ENCODE peak calls at places on chromosomes 2 and 18, in six cellular contexts. One of them, this sample, is unnamed.

GRCh38 chr2:235694721-235695601 is 201.1 kb downstream of the AGAP1 start:
- DNase-seq in activated CD4-positive, alpha-beta T cell treated with anti-CD3 and anti-CD28 coated beads, Interleukin-2, amount 10 ng/mL, durations not matched to agents 7 days and 5 days: no peak
- DNase-seq in activated naive CD4-positive, alpha-beta T cell treated with anti-CD3 and anti-CD28 coated beads for 36 hours: no peak
- DNase-seq in NCI-H69: no peak
- DNase-seq in lower lobe of right lung: no peak
- DNase-seq in stimulated activated naive B cell treated with anti-CD40 and anti-IgM and Interleukin-4, amounts not matched to agents 10 μg/mL and 1 μg/mL and 100 μg/mL, for 72 hours: no peak
- DNase-seq in this sample: peak

GRCh38 chr2:65372619-65373018 is 59.8 kb downstream of the SPRED2 start:
- DNase-seq in activated CD4-positive, alpha-beta T cell treated with anti-CD3 and anti-CD28 coated beads, Interleukin-2, amount 10 ng/mL, durations not matched to agents 7 days and 5 days: no peak
- DNase-seq in activated naive CD4-positive, alpha-beta T cell treated with anti-CD3 and anti-CD28 coated beads for 36 hours: no peak
- DNase-seq in NCI-H69: no peak
- DNase-seq in lower lobe of right lung: no peak
- DNase-seq in stimulated activated naive B cell treated with anti-CD40 and anti-IgM and Interleukin-4, amounts not matched to agents 10 μg/mL and 1 μg/mL and 100 μg/mL, for 72 hours: no peak
- DNase-seq in this sample: no peak

GRCh38 chr2:226783885-226784284 is 15.7 kb downstream of the IRS1 start:
- DNase-seq in activated CD4-positive, alpha-beta T cell treated with anti-CD3 and anti-CD28 coated beads, Interleukin-2, amount 10 ng/mL, durations not matched to agents 7 days and 5 days: no peak
- DNase-seq in activated naive CD4-positive, alpha-beta T cell treated with anti-CD3 and anti-CD28 coated beads for 36 hours: no peak
- DNase-seq in NCI-H69: no peak
- DNase-seq in lower lobe of right lung: no peak
- DNase-seq in stimulated activated naive B cell treated with anti-CD40 and anti-IgM and Interleukin-4, amounts not matched to agents 10 μg/mL and 1 μg/mL and 100 μg/mL, for 72 hours: no peak
- DNase-seq in this sample: no peak

GRCh38 chr2:65501074-65501473 is 68.7 kb upstream of the SPRED2 start:
- DNase-seq in activated CD4-positive, alpha-beta T cell treated with anti-CD3 and anti-CD28 coated beads, Interleukin-2, amount 10 ng/mL, durations not matched to agents 7 days and 5 days: no peak
- DNase-seq in activated naive CD4-positive, alpha-beta T cell treated with anti-CD3 and anti-CD28 coated beads for 36 hours: no peak
- DNase-seq in NCI-H69: no peak
- DNase-seq in lower lobe of right lung: no peak
- DNase-seq in stimulated activated naive B cell treated with anti-CD40 and anti-IgM and Interleukin-4, amounts not matched to agents 10 μg/mL and 1 μg/mL and 100 μg/mL, for 72 hours: peak
- DNase-seq in this sample: no peak

GRCh38 chr2:23385351-23385747 is 370 bp downstream of the KLHL29 start:
- DNase-seq in activated CD4-positive, alpha-beta T cell treated with anti-CD3 and anti-CD28 coated beads, Interleukin-2, amount 10 ng/mL, durations not matched to agents 7 days and 5 days: no peak
- DNase-seq in activated naive CD4-positive, alpha-beta T cell treated with anti-CD3 and anti-CD28 coated beads for 36 hours: peak
- DNase-seq in NCI-H69: peak
- DNase-seq in lower lobe of right lung: no peak
- DNase-seq in stimulated activated naive B cell treated with anti-CD40 and anti-IgM and Interleukin-4, amounts not matched to agents 10 μg/mL and 1 μg/mL and 100 μg/mL, for 72 hours: no peak
- DNase-seq in this sample: peak

GRCh38 chr2:224284134-224284946 is 117.6 kb downstream of the FAM124B start:
- DNase-seq in activated CD4-positive, alpha-beta T cell treated with anti-CD3 and anti-CD28 coated beads, Interleukin-2, amount 10 ng/mL, durations not matched to agents 7 days and 5 days: peak
- DNase-seq in activated naive CD4-positive, alpha-beta T cell treated with anti-CD3 and anti-CD28 coated beads for 36 hours: peak
- DNase-seq in NCI-H69: peak
- DNase-seq in lower lobe of right lung: no peak
- DNase-seq in stimulated activated naive B cell treated with anti-CD40 and anti-IgM and Interleukin-4, amounts not matched to agents 10 μg/mL and 1 μg/mL and 100 μg/mL, for 72 hours: no peak
- DNase-seq in this sample: peak

GRCh38 chr2:37682473-37682872 is 11.0 kb upstream of the CDC42EP3 start:
- DNase-seq in activated CD4-positive, alpha-beta T cell treated with anti-CD3 and anti-CD28 coated beads, Interleukin-2, amount 10 ng/mL, durations not matched to agents 7 days and 5 days: no peak
- DNase-seq in activated naive CD4-positive, alpha-beta T cell treated with anti-CD3 and anti-CD28 coated beads for 36 hours: no peak
- DNase-seq in NCI-H69: no peak
- DNase-seq in lower lobe of right lung: no peak
- DNase-seq in stimulated activated naive B cell treated with anti-CD40 and anti-IgM and Interleukin-4, amounts not matched to agents 10 μg/mL and 1 μg/mL and 100 μg/mL, for 72 hours: no peak
- DNase-seq in this sample: no peak

GRCh38 chr2:184727813-184728212 is 129.5 kb downstream of the ZNF804A start:
- DNase-seq in activated CD4-positive, alpha-beta T cell treated with anti-CD3 and anti-CD28 coated beads, Interleukin-2, amount 10 ng/mL, durations not matched to agents 7 days and 5 days: no peak
- DNase-seq in activated naive CD4-positive, alpha-beta T cell treated with anti-CD3 and anti-CD28 coated beads for 36 hours: no peak
- DNase-seq in NCI-H69: no peak
- DNase-seq in lower lobe of right lung: no peak
- DNase-seq in stimulated activated naive B cell treated with anti-CD40 and anti-IgM and Interleukin-4, amounts not matched to agents 10 μg/mL and 1 μg/mL and 100 μg/mL, for 72 hours: no peak
- DNase-seq in this sample: no peak

GRCh38 chr2:64359892-64360657 is 93.9 kb upstream of the LGALSL start:
- DNase-seq in activated CD4-positive, alpha-beta T cell treated with anti-CD3 and anti-CD28 coated beads, Interleukin-2, amount 10 ng/mL, durations not matched to agents 7 days and 5 days: peak
- DNase-seq in activated naive CD4-positive, alpha-beta T cell treated with anti-CD3 and anti-CD28 coated beads for 36 hours: peak
- DNase-seq in NCI-H69: no peak
- DNase-seq in lower lobe of right lung: peak
- DNase-seq in stimulated activated naive B cell treated with anti-CD40 and anti-IgM and Interleukin-4, amounts not matched to agents 10 μg/mL and 1 μg/mL and 100 μg/mL, for 72 hours: peak
- DNase-seq in this sample: peak

GRCh38 chr2:71306762-71307161 is 24.8 kb upstream of the ZNF638 start:
- DNase-seq in activated CD4-positive, alpha-beta T cell treated with anti-CD3 and anti-CD28 coated beads, Interleukin-2, amount 10 ng/mL, durations not matched to agents 7 days and 5 days: no peak
- DNase-seq in activated naive CD4-positive, alpha-beta T cell treated with anti-CD3 and anti-CD28 coated beads for 36 hours: no peak
- DNase-seq in NCI-H69: no peak
- DNase-seq in lower lobe of right lung: no peak
- DNase-seq in stimulated activated naive B cell treated with anti-CD40 and anti-IgM and Interleukin-4, amounts not matched to agents 10 μg/mL and 1 μg/mL and 100 μg/mL, for 72 hours: no peak
- DNase-seq in this sample: no peak

GRCh38 chr18:72541871-72542690 is 2.1 kb downstream of the CBLN2 start:
- DNase-seq in activated CD4-positive, alpha-beta T cell treated with anti-CD3 and anti-CD28 coated beads, Interleukin-2, amount 10 ng/mL, durations not matched to agents 7 days and 5 days: no peak
- DNase-seq in activated naive CD4-positive, alpha-beta T cell treated with anti-CD3 and anti-CD28 coated beads for 36 hours: no peak
- DNase-seq in NCI-H69: peak
- DNase-seq in lower lobe of right lung: no peak
- DNase-seq in stimulated activated naive B cell treated with anti-CD40 and anti-IgM and Interleukin-4, amounts not matched to agents 10 μg/mL and 1 μg/mL and 100 μg/mL, for 72 hours: no peak
- DNase-seq in this sample: peak

GRCh38 chr2:104448661-104449410 is 405.1 kb upstream of the POU3F3 start:
- DNase-seq in activated CD4-positive, alpha-beta T cell treated with anti-CD3 and anti-CD28 coated beads, Interleukin-2, amount 10 ng/mL, durations not matched to agents 7 days and 5 days: no peak
- DNase-seq in activated naive CD4-positive, alpha-beta T cell treated with anti-CD3 and anti-CD28 coated beads for 36 hours: no peak
- DNase-seq in NCI-H69: no peak
- DNase-seq in lower lobe of right lung: no peak
- DNase-seq in stimulated activated naive B cell treated with anti-CD40 and anti-IgM and Interleukin-4, amounts not matched to agents 10 μg/mL and 1 μg/mL and 100 μg/mL, for 72 hours: no peak
- DNase-seq in this sample: no peak

GRCh38 chr2:182941939-182942338 is 75.5 kb upstream of the FRZB start:
- DNase-seq in activated CD4-positive, alpha-beta T cell treated with anti-CD3 and anti-CD28 coated beads, Interleukin-2, amount 10 ng/mL, durations not matched to agents 7 days and 5 days: no peak
- DNase-seq in activated naive CD4-positive, alpha-beta T cell treated with anti-CD3 and anti-CD28 coated beads for 36 hours: no peak
- DNase-seq in NCI-H69: no peak
- DNase-seq in lower lobe of right lung: no peak
- DNase-seq in stimulated activated naive B cell treated with anti-CD40 and anti-IgM and Interleukin-4, amounts not matched to agents 10 μg/mL and 1 μg/mL and 100 μg/mL, for 72 hours: no peak
- DNase-seq in this sample: no peak

GRCh38 chr2:40401896-40402295 is 50.0 kb downstream of the SLC8A1 start:
- DNase-seq in activated CD4-positive, alpha-beta T cell treated with anti-CD3 and anti-CD28 coated beads, Interleukin-2, amount 10 ng/mL, durations not matched to agents 7 days and 5 days: no peak
- DNase-seq in activated naive CD4-positive, alpha-beta T cell treated with anti-CD3 and anti-CD28 coated beads for 36 hours: no peak
- DNase-seq in NCI-H69: no peak
- DNase-seq in lower lobe of right lung: no peak
- DNase-seq in stimulated activated naive B cell treated with anti-CD40 and anti-IgM and Interleukin-4, amounts not matched to agents 10 μg/mL and 1 μg/mL and 100 μg/mL, for 72 hours: no peak
- DNase-seq in this sample: no peak

GRCh38 chr2:177187631-177188312 is 24.8 kb upstream of the HNRNPA3 start:
- DNase-seq in activated CD4-positive, alpha-beta T cell treated with anti-CD3 and anti-CD28 coated beads, Interleukin-2, amount 10 ng/mL, durations not matched to agents 7 days and 5 days: no peak
- DNase-seq in activated naive CD4-positive, alpha-beta T cell treated with anti-CD3 and anti-CD28 coated beads for 36 hours: no peak
- DNase-seq in NCI-H69: peak
- DNase-seq in lower lobe of right lung: no peak
- DNase-seq in stimulated activated naive B cell treated with anti-CD40 and anti-IgM and Interleukin-4, amounts not matched to agents 10 μg/mL and 1 μg/mL and 100 μg/mL, for 72 hours: no peak
- DNase-seq in this sample: peak

GRCh38 chr2:230762317-230762896 is 49.8 kb downstream of the CAB39 start:
- DNase-seq in activated CD4-positive, alpha-beta T cell treated with anti-CD3 and anti-CD28 coated beads, Interleukin-2, amount 10 ng/mL, durations not matched to agents 7 days and 5 days: peak
- DNase-seq in activated naive CD4-positive, alpha-beta T cell treated with anti-CD3 and anti-CD28 coated beads for 36 hours: peak
- DNase-seq in NCI-H69: peak
- DNase-seq in lower lobe of right lung: no peak
- DNase-seq in stimulated activated naive B cell treated with anti-CD40 and anti-IgM and Interleukin-4, amounts not matched to agents 10 μg/mL and 1 μg/mL and 100 μg/mL, for 72 hours: no peak
- DNase-seq in this sample: peak

GRCh38 chr2:237790353-237790752 is 8.2 kb upstream of the RBM44 start:
- DNase-seq in activated CD4-positive, alpha-beta T cell treated with anti-CD3 and anti-CD28 coated beads, Interleukin-2, amount 10 ng/mL, durations not matched to agents 7 days and 5 days: no peak
- DNase-seq in activated naive CD4-positive, alpha-beta T cell treated with anti-CD3 and anti-CD28 coated beads for 36 hours: no peak
- DNase-seq in NCI-H69: no peak
- DNase-seq in lower lobe of right lung: no peak
- DNase-seq in stimulated activated naive B cell treated with anti-CD40 and anti-IgM and Interleukin-4, amounts not matched to agents 10 μg/mL and 1 μg/mL and 100 μg/mL, for 72 hours: no peak
- DNase-seq in this sample: no peak

GRCh38 chr2:216319771-216320170 is 52.5 kb downstream of the MARCHF4 start:
- DNase-seq in activated CD4-positive, alpha-beta T cell treated with anti-CD3 and anti-CD28 coated beads, Interleukin-2, amount 10 ng/mL, durations not matched to agents 7 days and 5 days: no peak
- DNase-seq in activated naive CD4-positive, alpha-beta T cell treated with anti-CD3 and anti-CD28 coated beads for 36 hours: no peak
- DNase-seq in NCI-H69: no peak
- DNase-seq in lower lobe of right lung: no peak
- DNase-seq in stimulated activated naive B cell treated with anti-CD40 and anti-IgM and Interleukin-4, amounts not matched to agents 10 μg/mL and 1 μg/mL and 100 μg/mL, for 72 hours: no peak
- DNase-seq in this sample: no peak

GRCh38 chr2:163570391-163570790 is 165.4 kb downstream of the FIGN start:
- DNase-seq in activated CD4-positive, alpha-beta T cell treated with anti-CD3 and anti-CD28 coated beads, Interleukin-2, amount 10 ng/mL, durations not matched to agents 7 days and 5 days: no peak
- DNase-seq in activated naive CD4-positive, alpha-beta T cell treated with anti-CD3 and anti-CD28 coated beads for 36 hours: no peak
- DNase-seq in NCI-H69: no peak
- DNase-seq in lower lobe of right lung: no peak
- DNase-seq in stimulated activated naive B cell treated with anti-CD40 and anti-IgM and Interleukin-4, amounts not matched to agents 10 μg/mL and 1 μg/mL and 100 μg/mL, for 72 hours: no peak
- DNase-seq in this sample: no peak

GRCh38 chr2:71337776-71338175 is 6.2 kb downstream of the ZNF638 start:
- DNase-seq in activated CD4-positive, alpha-beta T cell treated with anti-CD3 and anti-CD28 coated beads, Interleukin-2, amount 10 ng/mL, durations not matched to agents 7 days and 5 days: no peak
- DNase-seq in activated naive CD4-positive, alpha-beta T cell treated with anti-CD3 and anti-CD28 coated beads for 36 hours: no peak
- DNase-seq in NCI-H69: no peak
- DNase-seq in lower lobe of right lung: no peak
- DNase-seq in stimulated activated naive B cell treated with anti-CD40 and anti-IgM and Interleukin-4, amounts not matched to agents 10 μg/mL and 1 μg/mL and 100 μg/mL, for 72 hours: no peak
- DNase-seq in this sample: no peak

GRCh38 chr2:43387092-43388062 is 161.0 kb upstream of the ZFP36L2 start:
- DNase-seq in activated CD4-positive, alpha-beta T cell treated with anti-CD3 and anti-CD28 coated beads, Interleukin-2, amount 10 ng/mL, durations not matched to agents 7 days and 5 days: no peak
- DNase-seq in activated naive CD4-positive, alpha-beta T cell treated with anti-CD3 and anti-CD28 coated beads for 36 hours: no peak
- DNase-seq in NCI-H69: peak
- DNase-seq in lower lobe of right lung: no peak
- DNase-seq in stimulated activated naive B cell treated with anti-CD40 and anti-IgM and Interleukin-4, amounts not matched to agents 10 μg/mL and 1 μg/mL and 100 μg/mL, for 72 hours: no peak
- DNase-seq in this sample: no peak

GRCh38 chr2:100963026-100963375 is 39.1 kb upstream of the RPL31 start:
- DNase-seq in activated CD4-positive, alpha-beta T cell treated with anti-CD3 and anti-CD28 coated beads, Interleukin-2, amount 10 ng/mL, durations not matched to agents 7 days and 5 days: no peak
- DNase-seq in activated naive CD4-positive, alpha-beta T cell treated with anti-CD3 and anti-CD28 coated beads for 36 hours: no peak
- DNase-seq in NCI-H69: no peak
- DNase-seq in lower lobe of right lung: no peak
- DNase-seq in stimulated activated naive B cell treated with anti-CD40 and anti-IgM and Interleukin-4, amounts not matched to agents 10 μg/mL and 1 μg/mL and 100 μg/mL, for 72 hours: no peak
- DNase-seq in this sample: no peak

GRCh38 chr2:50535971-50536759 is 495.8 kb downstream of the NRXN1 start:
- DNase-seq in activated CD4-positive, alpha-beta T cell treated with anti-CD3 and anti-CD28 coated beads, Interleukin-2, amount 10 ng/mL, durations not matched to agents 7 days and 5 days: no peak
- DNase-seq in activated naive CD4-positive, alpha-beta T cell treated with anti-CD3 and anti-CD28 coated beads for 36 hours: no peak
- DNase-seq in NCI-H69: peak
- DNase-seq in lower lobe of right lung: no peak
- DNase-seq in stimulated activated naive B cell treated with anti-CD40 and anti-IgM and Interleukin-4, amounts not matched to agents 10 μg/mL and 1 μg/mL and 100 μg/mL, for 72 hours: no peak
- DNase-seq in this sample: peak

GRCh38 chr18:42187611-42188378 is 232.8 kb downstream of the PIK3C3 start:
- DNase-seq in activated CD4-positive, alpha-beta T cell treated with anti-CD3 and anti-CD28 coated beads, Interleukin-2, amount 10 ng/mL, durations not matched to agents 7 days and 5 days: no peak
- DNase-seq in activated naive CD4-positive, alpha-beta T cell treated with anti-CD3 and anti-CD28 coated beads for 36 hours: no peak
- DNase-seq in NCI-H69: peak
- DNase-seq in lower lobe of right lung: no peak
- DNase-seq in stimulated activated naive B cell treated with anti-CD40 and anti-IgM and Interleukin-4, amounts not matched to agents 10 μg/mL and 1 μg/mL and 100 μg/mL, for 72 hours: no peak
- DNase-seq in this sample: peak

GRCh38 chr2:126722546-126722945 is 66.6 kb downstream of the GYPC start:
- DNase-seq in activated CD4-positive, alpha-beta T cell treated with anti-CD3 and anti-CD28 coated beads, Interleukin-2, amount 10 ng/mL, durations not matched to agents 7 days and 5 days: no peak
- DNase-seq in activated naive CD4-positive, alpha-beta T cell treated with anti-CD3 and anti-CD28 coated beads for 36 hours: no peak
- DNase-seq in NCI-H69: no peak
- DNase-seq in lower lobe of right lung: no peak
- DNase-seq in stimulated activated naive B cell treated with anti-CD40 and anti-IgM and Interleukin-4, amounts not matched to agents 10 μg/mL and 1 μg/mL and 100 μg/mL, for 72 hours: no peak
- DNase-seq in this sample: no peak